ENCODE peak calls at places on chromosomes 4 and X, in four cellular contexts. E, T, J and Z are unnamed samples.
A peak's percentile ranks its signal among the peaks of the same experiment; 100 is the strongest.

GRCh38 chrX:4263005-4263404 is 549.6 kb upstream of the PRKX start:
- DNase-seq in E (no peak), T (no peak), J (no peak), Z (peak; percentile 1)

GRCh38 chr4:181007751-181008150 is 1235.5 kb upstream of the TENM3 start:
- DNase-seq in T (no peak), J (no peak), E (no peak), Z (no peak)

GRCh38 chrX:10533686-10534365 is 86.6 kb downstream of the MID1 start:
- DNase-seq in J (no peak), T (no peak), E (no peak), Z (no peak)

GRCh38 chr4:111013846-111014245 is 391.0 kb upstream of the PITX2 start:
- DNase-seq in J (no peak), E (no peak), T (no peak), Z (no peak)

GRCh38 chr4:128228021-128228571 is 59.5 kb downstream of the PGRMC2 start:
- DNase-seq in J (no peak), T (peak; percentile 28), E (no peak), Z (peak; percentile 11)

GRCh38 chr4:61468091-61468720 is 268.1 kb downstream of the ADGRL3 start:
- DNase-seq in J (no peak), E (no peak), T (no peak), Z (no peak)

GRCh38 chr4:163556169-163556568 is 61.7 kb downstream of the TMA16 start:
- DNase-seq in T (no peak), E (no peak), J (no peak), Z (no peak)

GRCh38 chr4:87624698-87625097 is 16.4 kb downstream of the DSPP start:
- DNase-seq in E (no peak), J (no peak), T (no peak), Z (no peak)

GRCh38 chr4:172726001-172726423 is 442.6 kb upstream of the GALNT7 start:
- DNase-seq in J (no peak), T (no peak), E (no peak), Z (peak; percentile 93)

GRCh38 chr4:74932010-74932409 is 906 bp upstream of the PARM1 start:
- DNase-seq in T (no peak), J (no peak), E (no peak), Z (no peak)

GRCh38 chr4:37648084-37648817 is 37.9 kb downstream of the RELL1 start:
- DNase-seq in E (no peak), T (no peak), J (peak; percentile 52), Z (peak; percentile 92)

GRCh38 chrX:125710403-125711062 is 390.9 kb downstream of the TEX13C start:
- DNase-seq in J (no peak), T (no peak), E (no peak), Z (no peak)

GRCh38 chr4:1992468-1993168 is 16.2 kb downstream of the NELFA start:
- DNase-seq in E (no peak), J (no peak), T (no peak), Z (no peak)

GRCh38 chr4:139857977-139858376 is 192.4 kb downstream of the MGST2 start:
- DNase-seq in J (no peak), T (no peak), E (no peak), Z (no peak)

GRCh38 chrX:103372886-103373285 is 3.5 kb upstream of the BEX3 start:
- DNase-seq in J (no peak), T (no peak), E (no peak), Z (no peak)

GRCh38 chrX:80816051-80816450 is 6.4 kb upstream of the BRWD3 start:
- DNase-seq in E (no peak), J (no peak), T (no peak), Z (no peak)

GRCh38 chrX:48826135-48826875 is at the start of gene ERAS:
- DNase-seq in T (no peak), E (no peak), J (no peak), Z (no peak)

GRCh38 chr4:121989715-121990114 is 37.9 kb upstream of the TRPC3 start:
- DNase-seq in J (no peak), T (no peak), E (no peak), Z (no peak)

GRCh38 chrX:119694601-119695534 is 1.9 kb upstream of the SEPTIN6 start:
- DNase-seq in J (no peak), E (no peak), T (no peak), Z (peak; percentile 42)

GRCh38 chr4:62342346-62342745 is 1142.2 kb downstream of the ADGRL3 start:
- DNase-seq in J (no peak), T (no peak), E (no peak), Z (no peak)

GRCh38 chr4:3205995-3206394 is 43.0 kb upstream of the MSANTD1 start:
- DNase-seq in E (no peak), J (no peak), T (no peak), Z (no peak)

GRCh38 chr4:82223715-82224114 is 150.1 kb downstream of the HNRNPD start:
- DNase-seq in J (peak; percentile 49), T (no peak), E (no peak), Z (no peak)

GRCh38 chr4:82774711-82775171 is 23.9 kb downstream of the SCD5 start:
- DNase-seq in E (no peak), T (no peak), J (no peak), Z (no peak)